ENCODE peak calls at places on chromosome 5, in eight cellular contexts. W is OCI-LY7, S is hepatocyte, L is brain microvascular endothelial cell, K is transverse colon, C is esophagus squamous epithelium, X is PC-3, E is left lung. O is an unnamed sample.

GRCh38 chr5:116813906-116814305 is 239.3 kb upstream of the SEMA6A start:
- DNase-seq in C (no peak), E (no peak), K (no peak), L (no peak), W (no peak), X (no peak), S (no peak), O (no peak)

GRCh38 chr5:173689171-173689676 is 72.8 kb upstream of the BOD1 start:
- DNase-seq in W (no peak), X (no peak), L (no peak), S (peak), C (no peak), E (peak), K (no peak), O (no peak)

GRCh38 chr5:38796000-38796738 is 49.6 kb upstream of the OSMR start:
- DNase-seq in K (peak), X (peak), L (no peak), W (no peak), C (no peak), S (no peak), E (no peak), O (no peak)

GRCh38 chr5:116632890-116633289 is 58.3 kb upstream of the SEMA6A start:
- DNase-seq in C (no peak), S (no peak), K (no peak), L (peak), X (peak), W (no peak), E (no peak), O (peak)

GRCh38 chr5:54743997-54744788 is 226.6 kb downstream of the SNX18 start:
- DNase-seq in K (peak), W (peak), L (peak), C (peak), S (peak), X (peak), E (peak), O (peak)

GRCh38 chr5:7753596-7753995 is 97.3 kb downstream of the CFAP90 start:
- DNase-seq in E (no peak), X (no peak), C (no peak), W (no peak), S (no peak), L (no peak), K (no peak), O (no peak)

GRCh38 chr5:30928966-30929365 is 264.5 kb upstream of the CDH6 start:
- DNase-seq in C (no peak), K (no peak), L (no peak), S (no peak), E (no peak), X (no peak), W (no peak), O (no peak)

GRCh38 chr5:168679515-168679920 is 100.3 kb upstream of the PANK3 start:
- DNase-seq in S (peak), E (peak), X (peak), L (peak), W (peak), K (peak), C (no peak), O (peak)

GRCh38 chr5:96926275-96926674 is 9.6 kb upstream of the LNPEP start:
- DNase-seq in K (no peak), W (no peak), X (no peak), C (no peak), L (no peak), S (no peak), E (no peak), O (no peak)

GRCh38 chr5:108238936-108239887 is 142.7 kb downstream of the FBXL17 start:
- DNase-seq in L (no peak), W (no peak), C (no peak), S (no peak), E (no peak), K (no peak), X (peak), O (no peak)

GRCh38 chr5:28404363-28405071 is 1366.1 kb upstream of the CDH9 start:
- DNase-seq in K (no peak), X (no peak), E (no peak), L (no peak), C (no peak), W (no peak), S (no peak), O (no peak)

GRCh38 chr5:36878421-36879088 is 2.0 kb downstream of the NIPBL start:
- DNase-seq in W (no peak), S (peak), E (no peak), X (peak), C (no peak), L (no peak), K (no peak), O (no peak)

GRCh38 chr5:10555134-10555733 is 8.6 kb upstream of the ANKRD33B start:
- DNase-seq in S (peak), K (no peak), X (peak), E (no peak), C (no peak), W (no peak), L (peak), O (no peak)

GRCh38 chr5:157106668-157107461 is 2.0 kb downstream of the HAVCR2 start:
- DNase-seq in W (peak), E (peak), S (no peak), L (no peak), C (no peak), X (no peak), K (no peak), O (peak)

GRCh38 chr5:94498199-94498598 is 120.2 kb downstream of the KIAA0825 start:
- DNase-seq in C (no peak), S (no peak), K (no peak), W (no peak), X (no peak), E (no peak), L (no peak), O (no peak)

GRCh38 chr5:92605591-92605990 is 975.4 kb downstream of the NR2F1-AS1 start:
- DNase-seq in X (no peak), L (no peak), K (no peak), S (no peak), W (no peak), E (no peak), C (no peak), O (no peak)

GRCh38 chr5:109045710-109046109 is 298.0 kb downstream of the FER start:
- DNase-seq in E (no peak), S (no peak), L (no peak), K (no peak), W (no peak), X (no peak), C (no peak), O (no peak)

GRCh38 chr5:132963175-132964104 is at the start of gene AFF4:
- DNase-seq in E (peak), X (peak), L (peak), W (peak), C (peak), S (peak), K (peak), O (peak)

GRCh38 chr5:58094031-58094430 is 365.9 kb downstream of the PLK2 start:
- DNase-seq in C (no peak), L (no peak), S (no peak), X (peak), K (no peak), E (no peak), W (no peak), O (peak)

GRCh38 chr5:17411436-17411835 is 86.6 kb upstream of the TAF11L2 start:
- DNase-seq in S (no peak), X (no peak), K (no peak), C (no peak), L (no peak), E (no peak), W (no peak), O (no peak)

GRCh38 chr5:6013496-6013895 is 364.9 kb downstream of the MED10 start:
- DNase-seq in W (no peak), S (no peak), L (no peak), K (no peak), X (no peak), E (no peak), C (no peak), O (no peak)

GRCh38 chr5:132830436-132831094 is at the start of gene SHROOM1:
- DNase-seq in X (peak), S (peak), K (peak), E (peak), L (no peak), W (peak), C (no peak), O (peak)

GRCh38 chr5:118070041-118070440 is 918.3 kb downstream of the DTWD2 start:
- DNase-seq in L (no peak), S (no peak), C (no peak), W (no peak), E (no peak), X (no peak), K (no peak), O (no peak)

GRCh38 chr5:123696948-123697347 is 185.0 kb downstream of the CSNK1G3 start:
- DNase-seq in L (no peak), K (peak), C (no peak), W (no peak), S (no peak), E (no peak), X (no peak), O (no peak)

GRCh38 chr5:131635755-131636479 is 888 bp upstream of the RAPGEF6 start:
- DNase-seq in C (no peak), L (no peak), X (no peak), W (peak), E (peak), S (peak), K (no peak), O (peak)

GRCh38 chr5:108481355-108481931 is 99.5 kb upstream of the FBXL17 start:
- DNase-seq in L (peak), W (peak), E (no peak), S (peak), X (peak), K (no peak), C (no peak), O (peak)

GRCh38 chr5:119072496-119072895 is 1.6 kb downstream of the DMXL1 start:
- DNase-seq in K (no peak), E (no peak), W (no peak), C (no peak), S (no peak), X (peak), L (no peak), O (no peak)
- H3K4me3 ChIP-seq in K (no peak), E (no peak), W (peak), C (peak), S (peak), X (peak), L (no peak), O (peak)

GRCh38 chr5:73266925-73267775 is 94.2 kb downstream of the TMEM174 start:
- DNase-seq in S (no peak), W (no peak), K (no peak), E (no peak), C (no peak), X (no peak), L (no peak), O (no peak)
- H3K4me3 ChIP-seq in S (no peak), W (no peak), K (no peak), E (no peak), C (no peak), X (no peak), L (peak), O (no peak)

GRCh38 chr5:139652788-139653241 is 4.7 kb downstream of the CXXC5 start:
- DNase-seq in L (peak), C (no peak), S (no peak), E (no peak), X (no peak), W (peak), K (no peak), O (peak)
- H3K4me3 ChIP-seq in L (peak), C (no peak), S (no peak), E (no peak), X (no peak), W (peak), K (no peak), O (peak)

DNA sequence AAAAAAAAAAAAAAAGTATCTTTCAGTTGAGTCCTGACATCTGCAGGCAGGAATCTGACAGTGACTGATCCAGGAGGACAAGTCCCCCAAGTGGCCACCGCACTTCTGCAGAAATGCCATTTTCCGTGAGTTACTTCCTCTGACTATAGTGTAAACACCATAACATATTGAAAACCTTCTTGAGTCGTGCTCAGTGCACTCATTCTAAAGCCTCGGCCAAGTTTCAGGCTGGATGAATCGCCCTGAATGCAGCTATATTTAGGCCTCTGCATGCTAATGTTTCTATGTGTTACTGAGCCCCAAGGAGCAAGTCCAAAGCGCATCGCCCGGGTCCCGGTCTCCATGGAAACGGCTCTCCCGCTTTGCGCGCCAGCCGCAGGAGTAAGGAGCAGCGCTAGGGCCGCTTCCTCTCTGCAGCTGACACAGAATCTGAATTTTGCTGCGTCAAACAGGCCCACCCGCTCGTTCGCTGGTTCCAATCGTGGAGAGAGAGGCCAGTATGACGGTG is 335.4 kb downstream of the MSX2 start:
- DNase-seq in S (peak), W (no peak), K (no peak), L (peak), X (no peak), C (no peak), E (peak), O (peak)
- H3K4me3 ChIP-seq in S (no peak), W (no peak), K (no peak), L (no peak), X (no peak), C (no peak), E (no peak), O (no peak)

GRCh38 chr5:101678494-101679193 is 617.4 kb downstream of the SLCO4C1 start:
- DNase-seq in K (peak), L (peak), X (peak), E (peak), W (peak), C (no peak), S (peak), O (peak)
- H3K4me3 ChIP-seq in K (no peak), L (no peak), X (no peak), E (no peak), W (no peak), C (no peak), S (no peak), O (no peak)

GRCh38 chr5:89313044-89313443 is 430.1 kb upstream of the MEF2C start:
- DNase-seq in W (no peak), S (no peak), L (peak), C (no peak), E (no peak), K (no peak), X (peak), O (peak)
- H3K4me3 ChIP-seq in W (no peak), S (no peak), L (no peak), C (no peak), E (no peak), K (no peak), X (no peak), O (no peak)

DNA sequence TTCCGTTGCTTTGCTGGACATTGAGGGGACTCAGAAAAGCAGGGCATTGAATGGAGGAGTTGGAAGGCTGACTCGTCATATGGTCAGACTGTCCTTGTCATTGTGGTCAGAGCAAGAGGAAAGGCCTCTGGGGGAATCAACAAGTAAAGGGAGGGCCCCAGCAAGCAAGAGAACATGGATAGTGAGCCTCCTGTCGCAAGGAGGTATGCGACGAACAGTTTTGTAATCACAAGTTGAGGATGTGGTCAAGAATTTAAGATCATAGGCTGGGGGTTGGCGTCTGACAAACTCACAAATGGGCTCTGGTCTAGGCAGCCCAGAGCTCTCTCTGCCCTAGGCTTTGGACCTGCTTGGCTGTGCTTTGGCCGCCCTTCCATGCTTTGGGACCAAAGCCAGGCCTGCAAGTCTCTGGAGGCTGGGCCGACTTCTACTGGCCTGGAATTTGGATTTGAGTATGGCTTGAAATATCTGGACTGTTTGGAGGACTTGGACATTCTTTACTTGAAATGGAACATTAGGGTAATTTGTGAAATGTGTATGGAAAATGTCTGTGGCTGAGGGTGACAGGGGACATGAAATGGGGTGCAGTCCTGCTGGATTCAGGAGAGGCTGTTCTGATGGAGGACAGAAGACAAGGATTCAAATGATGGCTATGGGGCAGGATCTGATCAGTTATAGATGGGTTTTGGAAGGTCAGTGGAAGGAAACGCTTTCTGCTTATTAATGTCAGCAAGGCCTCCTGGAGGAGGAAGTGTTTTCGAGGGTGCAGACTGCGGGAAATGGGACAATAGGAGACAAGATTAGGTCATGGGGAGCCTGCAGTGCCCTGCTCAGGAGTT is 19.2 kb upstream of the NDST1 start:
- DNase-seq in S (no peak), E (peak), C (no peak), X (peak), K (peak), L (no peak), W (peak), O (peak)
- H3K4me3 ChIP-seq in S (no peak), E (no peak), C (no peak), X (peak), K (no peak), L (peak), W (peak), O (no peak)